ENCODE peak calls at places on chromosomes 3 and 15, in four cellular contexts. I is mammary epithelial cell, X is endothelial cell of umbilical vein, V is PC-3. H is an unnamed sample.

GRCh38 chr3:113626513-113627371 is 69.7 kb downstream of the USF3 start:
- DNase-seq in I (peak; percentile 55), V (peak; percentile 70), X (peak; percentile 64), H (peak; percentile 42)

GRCh38 chr3:38374221-38374620 is 27.6 kb downstream of the XYLB start:
- DNase-seq in X (no peak), V (no peak), I (no peak), H (no peak)

GRCh38 chr15:29134641-29135071 is 135.0 kb downstream of the NSMCE3 start:
- DNase-seq in V (no peak), X (no peak), I (no peak), H (no peak)

GRCh38 chr3:124812291-124813265 is 74.6 kb downstream of the ITGB5 start:
- DNase-seq in V (peak; percentile 90), I (peak; percentile 56), X (peak; percentile 9), H (peak; percentile 98)

GRCh38 chr15:31024330-31024729 is 32.9 kb upstream of the MTMR10 start:
- DNase-seq in V (peak; percentile 32), I (peak; percentile 91), X (peak; percentile 97), H (peak; percentile 98)

GRCh38 chr15:85980946-85981345 is 98.7 kb upstream of the AGBL1 start:
- DNase-seq in I (peak; percentile 17), X (no peak), V (no peak), H (no peak)

GRCh38 chr3:69565316-69565715 is 173.9 kb upstream of the MITF start:
- DNase-seq in V (no peak), X (no peak), I (no peak), H (no peak)

GRCh38 chr3:160482796-160483195 is 33.2 kb upstream of the TRIM59 start:
- DNase-seq in V (no peak), X (no peak), I (no peak), H (no peak)

GRCh38 chr3:169659096-169659521 is 4.4 kb downstream of the MECOM start:
- DNase-seq in V (no peak), X (no peak), I (no peak), H (no peak)

GRCh38 chr3:183224581-183224980 is 28.5 kb upstream of the B3GNT5 start:
- DNase-seq in X (no peak), V (no peak), I (no peak), H (no peak)

GRCh38 chr3:141050576-141050912 is 603 bp upstream of the SPSB4 start:
- DNase-seq in I (no peak), V (no peak), X (no peak), H (no peak)

GRCh38 chr3:141049681-141050080 is 1.5 kb upstream of the SPSB4 start:
- DNase-seq in V (no peak), I (no peak), X (no peak), H (no peak)

GRCh38 chr3:141052570-141053069 is 1.5 kb downstream of the SPSB4 start:
- DNase-seq in I (no peak), V (no peak), X (no peak), H (no peak)

GRCh38 chr3:141051641-141052569 is 758 bp downstream of the SPSB4 start:
- DNase-seq in V (no peak), I (peak; percentile 36), X (no peak), H (peak; percentile 34)

GRCh38 chr3:141050913-141051632 is at the start of gene SPSB4:
- DNase-seq in V (no peak), I (peak; percentile 43), X (peak; percentile 27), H (peak; percentile 49)
- TF ChIP-seq CTCF in V (no peak), I (no peak), X (peak; percentile 9), H (no peak)

DNA sequence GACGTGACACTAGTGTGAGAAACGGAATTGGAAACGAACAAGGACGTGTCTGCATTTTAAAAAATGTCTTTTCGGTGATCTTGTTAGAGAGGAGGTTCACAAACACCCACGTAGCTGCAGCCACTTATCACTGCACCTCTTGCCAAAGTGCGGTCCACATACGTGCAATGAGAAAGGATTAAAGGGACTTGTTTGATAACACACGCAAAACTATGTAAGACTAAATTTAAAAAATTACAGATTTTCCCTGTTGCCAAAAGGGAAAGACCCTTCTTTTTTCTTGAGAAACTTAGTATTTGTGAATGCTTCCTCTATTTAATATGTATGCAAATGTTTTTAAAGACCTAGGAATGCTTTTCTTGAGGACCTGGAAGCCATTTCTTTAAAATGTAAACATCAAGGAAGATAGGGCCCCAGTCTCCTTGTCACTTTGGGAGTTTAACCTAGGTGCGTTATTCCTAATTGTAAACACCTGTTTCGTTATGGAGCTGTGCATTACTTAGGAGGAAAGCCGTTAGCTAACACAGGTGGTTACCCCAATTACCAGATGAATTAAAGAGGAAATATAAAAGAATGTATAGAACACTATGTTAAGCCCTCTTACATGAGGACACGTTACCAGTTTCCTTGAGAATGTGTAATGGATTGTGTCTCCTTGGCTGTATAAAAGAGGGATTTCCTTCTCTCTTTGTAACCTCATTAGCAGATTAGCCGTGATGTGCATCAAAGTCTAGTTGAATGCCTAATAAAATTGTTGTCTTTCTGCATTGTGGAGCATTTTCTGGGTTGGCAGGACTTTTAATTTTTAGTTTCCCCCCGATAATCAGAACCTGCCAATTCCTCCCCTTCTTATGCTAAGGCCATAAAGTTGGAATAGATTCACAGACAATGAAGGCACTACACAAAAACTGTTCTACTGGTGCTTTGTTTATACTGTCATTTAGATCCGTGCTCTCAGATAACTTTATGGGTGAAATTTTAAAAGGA is 1.0 kb downstream of the LEKR1 start:
- DNase-seq in X (no peak), I (no peak), V (no peak), H (no peak)
- H3K9ac ChIP-seq in X (peak overlapping the region; percentile 88), I (peak overlapping the region; percentile 80), V (peak overlapping the region; percentile 98), H (peak overlapping the region; percentile 94)

GRCh38 chr15:84819291-84819768 is 2.2 kb downstream of the ALPK3 start:
- DNase-seq in X (peak; percentile 25), I (no peak), V (no peak), H (no peak)

GRCh38 chr15:84819791-84820190 is 2.6 kb downstream of the ALPK3 start:
- DNase-seq in V (no peak), X (no peak), I (no peak), H (no peak)

GRCh38 chr15:84816694-84817460 is at the start of gene ALPK3:
- DNase-seq in V (no peak), X (peak; percentile 56), I (no peak), H (no peak)

GRCh38 chr15:84817461-84818081 is 415 bp downstream of the ALPK3 start:
- DNase-seq in V (no peak), I (no peak), X (peak; percentile 50), H (no peak)

DNA sequence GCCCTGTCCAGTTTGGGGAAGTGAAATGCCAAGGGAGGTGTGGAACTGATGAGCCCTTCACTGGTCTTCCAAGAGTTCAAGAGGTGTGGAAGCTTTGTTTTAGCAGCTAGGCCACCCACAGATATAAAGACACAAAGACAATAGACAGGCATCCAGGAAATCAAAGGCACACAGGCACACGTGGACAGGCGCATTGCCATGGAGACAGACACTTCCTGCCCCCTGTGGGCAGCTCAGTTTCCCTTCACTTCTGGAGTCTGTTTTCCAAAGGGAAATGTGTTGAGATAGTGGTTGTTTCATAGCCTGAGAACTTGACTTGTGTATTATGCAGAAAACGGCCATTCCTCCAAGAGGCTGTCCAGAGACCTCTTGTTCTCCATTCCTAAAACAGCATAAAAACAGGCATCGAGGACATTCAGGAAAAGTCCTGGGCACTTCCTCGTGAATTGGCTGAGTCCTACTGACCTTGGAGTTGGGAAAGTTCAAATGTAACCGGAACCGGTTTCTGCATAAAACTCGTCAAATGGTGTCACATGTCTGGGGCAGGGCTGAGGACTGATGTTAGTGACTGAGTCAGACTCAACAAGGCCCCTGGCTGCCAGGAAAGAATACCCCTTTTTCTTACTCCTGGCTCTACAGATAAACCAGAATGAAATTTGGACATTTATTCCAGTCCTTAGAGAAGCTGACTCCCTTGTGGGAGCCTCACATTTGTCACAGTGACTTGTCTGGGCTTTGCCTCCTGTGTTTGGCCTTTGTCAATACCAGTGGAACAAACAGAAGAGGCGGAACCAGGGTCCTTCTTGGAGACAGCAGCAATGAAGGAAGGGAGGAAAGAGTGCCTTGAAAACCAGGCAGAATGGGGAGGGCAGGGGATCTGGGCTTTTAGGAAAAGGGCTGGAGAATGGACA is 1.3 kb downstream of the ALPK3 start:
- DNase-seq in X (peak; percentile 91), I (no peak), V (peak; percentile 32), H (peak; percentile 26)
- H3K4me3 ChIP-seq in X (peak overlapping the region; percentile 57), I (no peak overlapping the region), V (no peak overlapping the region), H (peak overlapping the region; percentile 18)

DNA sequence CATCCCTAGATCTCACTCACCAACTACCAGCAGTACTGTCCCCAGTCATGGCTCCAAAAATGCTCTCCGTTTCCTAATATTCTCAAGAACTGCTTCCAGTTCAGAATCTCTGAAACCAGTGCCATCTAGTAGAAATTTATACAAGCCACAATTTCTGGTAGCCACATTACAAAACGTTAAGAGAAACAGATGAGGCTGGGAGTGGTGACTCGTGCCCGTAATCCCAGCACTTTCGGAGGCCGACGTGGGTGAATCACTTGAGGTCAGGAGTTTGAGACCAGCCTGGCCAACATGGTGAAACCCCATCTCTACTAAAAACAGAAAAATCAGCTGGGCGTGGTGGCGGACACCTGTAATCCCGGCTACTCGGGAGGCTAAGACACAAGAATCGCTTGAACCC is 78.4 kb upstream of the RAD18 start:
- DNase-seq in V (peak; percentile 7), X (no peak), I (peak; percentile 13), H (no peak)
- TF ChIP-seq CTCF in V (no peak), X (no peak), I (no peak), H (no peak)

GRCh38 chr15:94230886-94231727 is at the start of gene MCTP2:
- DNase-seq in X (peak; percentile 7), V (peak; percentile 77), I (peak; percentile 96), H (peak; percentile 37)

GRCh38 chr15:94234300-94234699 is 2.9 kb downstream of the MCTP2 start:
- DNase-seq in X (no peak), I (no peak), V (no peak), H (no peak)

GRCh38 chr15:94231728-94232086 is 346 bp downstream of the MCTP2 start:
- DNase-seq in I (no peak), V (peak; percentile 22), X (no peak), H (no peak)

GRCh38 chr15:94230436-94230885 is 900 bp upstream of the MCTP2 start:
- DNase-seq in V (no peak), X (no peak), I (no peak), H (no peak)

GRCh38 chr15:94232107-94232506 is 746 bp downstream of the MCTP2 start:
- DNase-seq in X (no peak), I (no peak), V (no peak), H (no peak)
- H3K9ac ChIP-seq in X (no peak overlapping the region), I (peak overlapping the region; percentile 97), V (peak overlapping the region; percentile 65), H (no peak overlapping the region)

GRCh38 chr15:38562278-38562677 is 2.3 kb downstream of the RASGRP1 start:
- DNase-seq in I (no peak), V (no peak), X (no peak), H (no peak)
- H3K4me3 ChIP-seq in I (no peak overlapping the region), V (no peak overlapping the region), X (no peak overlapping the region), H (no peak overlapping the region)

DNA sequence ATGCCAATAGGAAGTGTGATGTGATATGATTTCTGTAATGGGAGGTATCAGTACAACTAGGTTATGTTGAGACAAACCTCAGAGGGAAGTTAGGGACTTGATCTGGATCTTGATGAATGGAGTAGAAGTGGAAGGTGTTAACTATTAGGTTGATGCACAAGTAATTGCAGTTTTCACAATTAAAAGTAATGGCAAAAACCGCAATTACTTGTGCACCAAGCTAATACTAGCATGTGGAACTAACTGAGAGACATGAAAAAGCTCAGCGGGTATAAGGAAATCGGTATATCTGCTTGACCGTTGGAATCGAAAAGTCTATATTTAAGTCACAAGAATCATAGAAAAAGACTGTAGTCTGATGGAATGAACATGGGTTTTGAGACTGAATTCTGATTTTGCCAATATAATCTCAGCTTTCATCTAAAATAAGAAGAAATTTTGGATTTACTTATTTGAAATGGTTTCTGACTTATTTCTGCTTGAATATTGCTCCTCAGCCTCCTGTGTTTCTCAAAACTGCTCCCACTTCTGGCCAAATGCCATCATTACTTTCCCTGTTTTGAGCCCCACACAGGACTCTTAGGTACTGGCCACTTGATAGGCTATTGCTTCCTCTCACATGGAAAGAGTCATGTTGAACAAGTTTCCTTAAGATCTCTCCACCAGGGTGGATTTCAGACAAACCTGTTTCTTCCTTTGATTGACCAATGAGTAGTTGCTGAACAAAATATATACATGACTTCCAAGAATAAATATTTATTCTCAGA is 271.5 kb upstream of the COL8A1 start:
- DNase-seq in X (peak; percentile 15), V (peak; percentile 34), I (no peak), H (no peak)
- TF ChIP-seq CTCF in X (no peak), V (peak; percentile 28), I (no peak), H (no peak)